ENCODE peak calls at places on chromosomes 6 and 20, in eight cellular contexts. V, A, H, R, O, P, B and E are unnamed samples. For H3K36me3 and H3K9me3, the result is how much of the 10 kb centered on the place peaks cover.

GRCh38 chr6:1771324-1771723 is 161.6 kb downstream of the FOXC1 start:
- DNase-seq in V (no peak), A (no peak), H (no peak), R (no peak), O (no peak), P (no peak), B (no peak), E (no peak)

GRCh38 chr20:51412333-51412761 is 130.2 kb downstream of the NFATC2 start:
- DNase-seq in V (no peak), A (no peak), H (no peak), R (peak), O (peak), P (peak), B (no peak), E (no peak)

GRCh38 chr6:56795852-56796532 is 153.3 kb upstream of the DST start:
- DNase-seq in V (no peak), A (no peak), H (no peak), R (no peak), O (no peak), P (no peak), B (no peak), E (no peak)

GRCh38 chr20:8094845-8095244 is 37.2 kb upstream of the PLCB1 start:
- DNase-seq in V (no peak), A (no peak), H (no peak), R (no peak), O (no peak), P (no peak), B (no peak), E (no peak)

GRCh38 chr6:7264686-7265384 is 48.2 kb downstream of the SSR1 start:
- DNase-seq in V (no peak), A (no peak), H (no peak), R (no peak), O (no peak), P (peak), B (peak), E (peak)

GRCh38 chr6:13494137-13494536 is 6.7 kb upstream of the GFOD1 start:
- DNase-seq in V (no peak), A (no peak), H (no peak), R (no peak), O (no peak), P (no peak), B (no peak), E (no peak)

GRCh38 chr6:13358486-13358885 is 30.1 kb upstream of the TBC1D7 start:
- DNase-seq in V (no peak), A (no peak), H (no peak), R (no peak), O (no peak), P (no peak), B (no peak), E (no peak)

GRCh38 chr6:61192610-61193009 is 1093.4 kb downstream of the KHDRBS2 start:
- DNase-seq in V (no peak), A (no peak), H (no peak), R (no peak), O (no peak), P (no peak), B (no peak), E (no peak)

GRCh38 chr6:37127961-37128862 is 41.7 kb upstream of the PIM1 start:
- DNase-seq in V (no peak), A (no peak), H (no peak), R (no peak), O (no peak), P (peak), B (no peak), E (no peak)

GRCh38 chr20:38831049-38831691 is 25.7 kb downstream of the PPP1R16B start:
- DNase-seq in V (no peak), A (no peak), H (no peak), R (no peak), O (no peak), P (no peak), B (no peak), E (no peak)

GRCh38 chr20:20367681-20368413 is at the start of gene INSM1:
- DNase-seq in V (no peak), A (no peak), H (peak), R (no peak), O (no peak), P (no peak), B (no peak), E (no peak)

GRCh38 chr6:44464051-44464450 is 76.5 kb downstream of the CDC5L start:
- DNase-seq in V (no peak), A (no peak), H (no peak), R (peak), O (no peak), P (no peak), B (no peak), E (no peak)

GRCh38 chr20:38373231-38373867 is 27.1 kb downstream of the LBP start:
- DNase-seq in V (no peak), A (no peak), H (peak), R (no peak), O (no peak), P (no peak), B (no peak), E (no peak)

GRCh38 chr6:104559435-104560202 is 300.1 kb downstream of the HACE1 start:
- DNase-seq in V (no peak), A (no peak), H (no peak), R (no peak), O (no peak), P (no peak), B (no peak), E (no peak)

GRCh38 chr6:134774244-134774643 is 175.7 kb downstream of the ALDH8A1 start:
- DNase-seq in V (no peak), A (no peak), H (no peak), R (no peak), O (no peak), P (no peak), B (no peak), E (no peak)

GRCh38 chr20:35497780-35498189 is 31.7 kb downstream of the C20orf173 start:
- DNase-seq in V (no peak), A (no peak), H (peak), R (peak), O (peak), P (no peak), B (peak), E (no peak)

GRCh38 chr6:43334466-43335095 is 26.0 kb upstream of the CRIP3 start:
- DNase-seq in V (no peak), A (peak), H (no peak), R (no peak), O (no peak), P (no peak), B (no peak), E (no peak)

GRCh38 chr6:64040118-64040517 is 404.5 kb downstream of the PHF3 start:
- DNase-seq in V (no peak), A (no peak), H (no peak), R (no peak), O (no peak), P (no peak), B (no peak), E (no peak)

GRCh38 chr6:24988562-24988961 is 52.8 kb upstream of the RIPOR2 start:
- DNase-seq in V (no peak), A (no peak), H (no peak), R (no peak), O (no peak), P (no peak), B (no peak), E (no peak)
- H3K36me3 ChIP-seq in V (under half), A (under half), H (under half), R (under half), O (under half), P (under half), B (under half), E (under half)

GRCh38 chr6:30572078-30572605 is 900 bp downstream of the ABCF1 start:
- DNase-seq in V (no peak), A (no peak), H (no peak), R (no peak), O (no peak), P (no peak), B (no peak), E (no peak)

GRCh38 chr6:30570263-30570662 is 979 bp upstream of the ABCF1 start:
- DNase-seq in V (no peak), A (no peak), H (no peak), R (no peak), O (no peak), P (no peak), B (no peak), E (no peak)

GRCh38 chr6:30573113-30573512 is 1.9 kb downstream of the ABCF1 start:
- DNase-seq in V (no peak), A (no peak), H (no peak), R (no peak), O (no peak), P (no peak), B (no peak), E (no peak)

GRCh38 chr6:30570760-30571084 is 520 bp upstream of the ABCF1 start:
- DNase-seq in V (no peak), A (no peak), H (no peak), R (no peak), O (no peak), P (peak), B (no peak), E (no peak)

DNA sequence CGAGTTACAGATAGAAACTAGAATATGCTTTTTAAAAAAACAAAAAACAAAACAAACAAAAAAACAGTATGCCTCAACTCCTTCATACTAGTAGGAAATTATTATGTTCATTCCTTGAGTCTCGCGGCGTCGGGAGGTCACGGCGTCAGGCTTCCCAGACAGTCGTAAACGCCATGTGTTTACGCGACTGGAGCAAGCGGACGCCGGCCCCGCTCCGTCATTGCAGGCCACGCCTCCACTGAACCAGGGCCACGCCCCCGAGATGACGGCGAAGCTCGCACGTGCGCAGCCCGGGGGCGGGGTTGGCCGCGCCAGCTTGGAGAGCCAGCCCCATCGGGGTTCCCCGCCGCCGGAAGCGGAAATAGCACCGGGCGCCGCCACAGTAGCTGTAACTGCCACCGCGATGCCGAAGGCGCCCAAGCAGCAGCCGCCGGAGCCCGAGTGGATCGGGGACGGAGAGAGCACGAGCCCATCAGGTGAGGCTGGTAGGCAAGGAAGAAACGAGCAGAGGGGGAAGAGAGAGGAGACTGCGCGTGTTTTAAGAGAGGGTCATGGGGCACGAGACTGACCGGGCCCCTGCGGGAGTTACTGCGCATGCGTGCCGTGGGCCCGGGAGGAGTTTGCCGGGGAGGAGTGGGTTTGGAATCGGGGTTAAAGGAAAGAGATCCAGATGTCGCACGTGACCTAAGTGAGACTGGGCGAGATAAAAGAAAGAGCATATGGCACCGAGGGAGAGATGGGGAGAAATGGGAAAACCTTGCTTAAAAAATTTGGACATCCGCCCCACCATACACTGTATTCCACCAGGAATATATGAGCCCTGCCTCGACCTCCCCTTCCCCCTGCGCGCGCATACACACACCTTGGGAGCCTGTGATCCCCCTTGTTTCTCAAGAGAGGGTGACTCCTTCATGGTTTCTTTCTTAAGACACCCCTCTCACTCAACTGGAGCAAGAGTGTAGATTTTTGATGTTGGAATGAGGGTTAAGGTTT is at the start of gene ABCF1:
- DNase-seq in V (peak), A (peak), H (peak), R (peak), O (peak), P (peak), B (peak), E (peak)
- TF ChIP-seq POLR2A in V (peak), A (peak), H (peak), R (peak), O (peak), P (peak), B (peak), E (peak)

GRCh38 chr6:170040115-170040500 is 250.8 kb downstream of the DLL1 start:
- DNase-seq in V (no peak), A (no peak), H (no peak), R (no peak), O (no peak), P (no peak), B (no peak), E (peak)

GRCh38 chr6:170037541-170038250 is 253.2 kb downstream of the DLL1 start:
- DNase-seq in V (no peak), A (no peak), H (peak), R (no peak), O (no peak), P (no peak), B (no peak), E (peak)

GRCh38 chr6:170038251-170038650 is 252.6 kb downstream of the DLL1 start:
- DNase-seq in V (no peak), A (no peak), H (no peak), R (no peak), O (no peak), P (no peak), B (no peak), E (peak)

GRCh38 chr6:170039156-170040114 is 251.4 kb downstream of the DLL1 start:
- DNase-seq in V (no peak), A (no peak), H (no peak), R (no peak), O (no peak), P (no peak), B (no peak), E (peak)

DNA sequence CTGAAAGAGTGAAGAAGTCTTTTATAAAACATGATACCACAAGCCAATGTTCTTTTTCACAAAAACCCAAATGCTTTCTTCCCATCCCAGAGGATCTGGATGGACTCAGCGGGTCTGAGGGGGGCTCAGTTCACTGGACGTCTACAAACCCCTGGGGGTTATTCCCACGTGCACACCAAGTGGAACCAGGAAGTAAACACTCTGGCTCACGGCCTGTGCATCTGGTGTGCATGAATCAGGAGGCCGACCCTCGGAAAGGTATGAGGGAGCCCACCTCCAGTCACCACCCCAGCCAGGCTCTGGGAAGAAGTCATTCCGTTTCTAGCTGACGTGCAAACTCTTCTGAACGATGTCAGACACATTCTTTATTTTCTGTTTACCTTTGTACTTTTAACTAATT is 252.2 kb downstream of the DLL1 start:
- DNase-seq in V (no peak), A (no peak), H (no peak), R (no peak), O (no peak), P (no peak), B (no peak), E (peak)
- H3K9me3 ChIP-seq in V (under half), A (under half), H (under half), R (under half), O (under half), P (under half), B (under half), E (under half)

GRCh38 chr6:99501762-99502161 is 13.5 kb downstream of the USP45 start:
- DNase-seq in V (no peak), A (no peak), H (no peak), R (no peak), O (no peak), P (no peak), B (no peak), E (no peak)
- H3K36me3 ChIP-seq in V (under half), A (under half), H (under half), R (under half), O (under half), P (under half), B (under half), E (under half)

DNA sequence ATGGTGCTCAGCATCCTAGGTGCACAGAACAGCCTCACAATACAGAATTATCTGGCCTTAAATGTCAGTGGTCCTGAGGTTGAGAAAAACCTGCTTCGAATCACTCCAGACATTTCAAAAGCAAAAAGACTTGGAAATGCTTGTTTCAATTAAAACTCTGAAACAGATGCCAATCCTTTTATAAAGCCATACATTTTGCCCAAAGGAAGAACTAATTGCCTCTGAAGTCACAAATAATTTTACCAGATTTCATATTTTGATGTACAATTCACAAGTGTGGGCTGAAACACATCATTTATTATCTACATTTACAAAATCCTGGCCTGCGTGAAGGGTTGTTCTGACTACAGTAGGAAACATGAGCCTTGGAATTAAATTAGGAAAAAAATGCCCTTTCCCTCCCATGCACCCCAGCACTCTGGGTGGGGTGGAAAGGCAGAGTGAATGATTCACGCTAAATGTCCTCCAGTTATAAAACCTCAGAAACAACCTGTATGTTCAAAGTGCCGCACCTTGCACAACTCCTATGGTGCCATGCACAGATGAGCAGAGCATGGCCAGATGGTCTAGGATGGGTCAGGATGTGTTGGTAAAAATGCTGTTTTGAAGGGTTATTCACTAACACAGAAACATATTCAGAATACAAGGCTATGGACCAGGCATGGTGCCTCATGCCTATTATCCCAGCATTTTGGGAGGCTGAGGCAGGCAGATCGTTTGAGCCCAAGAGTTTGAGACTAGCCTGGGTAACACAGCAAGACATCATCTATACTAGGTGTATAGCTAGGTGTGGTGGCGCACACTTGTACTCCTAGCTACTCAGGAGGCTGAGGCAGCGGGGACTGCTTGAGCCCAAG is 87.0 kb downstream of the ZMYND8 start:
- DNase-seq in V (no peak), A (no peak), H (no peak), R (no peak), O (no peak), P (no peak), B (no peak), E (no peak)
- TF ChIP-seq POLR2A in V (no peak), A (no peak), H (no peak), R (no peak), O (no peak), P (no peak), B (no peak), E (no peak)